ENCODE peak calls at places on chromosomes 12 and 14, in six cellular contexts. One of them, this sample, is unnamed.

GRCh38 chr14:25658988-25659387 is 609.0 kb upstream of the STXBP6 start:
- DNase-seq in sigmoid colon: no peak
- DNase-seq in suprapubic skin: no peak
- DNase-seq in H1: no peak
- DNase-seq in SK-N-SH: no peak
- DNase-seq in HepG2: no peak
- DNase-seq in this sample: no peak

GRCh38 chr12:49043856-49044258 is 16.7 kb downstream of the KMT2D start:
- DNase-seq in suprapubic skin: peak
- DNase-seq in H1: no peak
- DNase-seq in SK-N-SH: peak
- DNase-seq in sigmoid colon: peak
- DNase-seq in HepG2: peak
- DNase-seq in this sample: peak

GRCh38 chr12:26627335-26627734 is 205.7 kb downstream of the ITPR2 start:
- DNase-seq in suprapubic skin: no peak
- DNase-seq in sigmoid colon: no peak
- DNase-seq in H1: no peak
- DNase-seq in SK-N-SH: no peak
- DNase-seq in HepG2: peak
- DNase-seq in this sample: no peak

GRCh38 chr14:91395998-91396660 is 21.5 kb downstream of the CCDC88C start:
- DNase-seq in suprapubic skin: no peak
- DNase-seq in HepG2: no peak
- DNase-seq in H1: no peak
- DNase-seq in sigmoid colon: no peak
- DNase-seq in SK-N-SH: no peak
- DNase-seq in this sample: no peak

GRCh38 chr12:90841336-90841735 is 113.6 kb downstream of the CCER1 start:
- DNase-seq in sigmoid colon: no peak
- DNase-seq in HepG2: no peak
- DNase-seq in H1: no peak
- DNase-seq in suprapubic skin: no peak
- DNase-seq in SK-N-SH: no peak
- DNase-seq in this sample: no peak

GRCh38 chr12:121921106-121921505 is 2.7 kb downstream of the CFAP251 start:
- DNase-seq in H1: no peak
- DNase-seq in SK-N-SH: no peak
- DNase-seq in suprapubic skin: no peak
- DNase-seq in HepG2: no peak
- DNase-seq in sigmoid colon: no peak
- DNase-seq in this sample: no peak

GRCh38 chr12:122013136-122013535 is 8.5 kb upstream of the BCL7A start:
- DNase-seq in sigmoid colon: no peak
- DNase-seq in suprapubic skin: no peak
- DNase-seq in SK-N-SH: no peak
- DNase-seq in HepG2: no peak
- DNase-seq in H1: no peak
- DNase-seq in this sample: no peak

GRCh38 chr12:131784909-131785762 is 43.1 kb upstream of the MMP17 start:
- DNase-seq in suprapubic skin: no peak
- DNase-seq in HepG2: no peak
- DNase-seq in SK-N-SH: no peak
- DNase-seq in sigmoid colon: peak
- DNase-seq in H1: no peak
- DNase-seq in this sample: no peak

GRCh38 chr14:30108975-30109700 is 181.5 kb upstream of the PRKD1 start:
- DNase-seq in SK-N-SH: no peak
- DNase-seq in suprapubic skin: no peak
- DNase-seq in HepG2: no peak
- DNase-seq in sigmoid colon: no peak
- DNase-seq in H1: no peak
- DNase-seq in this sample: no peak

GRCh38 chr12:71726548-71726947 is 28.1 kb upstream of the RAB21 start:
- DNase-seq in HepG2: peak
- DNase-seq in suprapubic skin: no peak
- DNase-seq in sigmoid colon: no peak
- DNase-seq in SK-N-SH: no peak
- DNase-seq in H1: no peak
- DNase-seq in this sample: no peak

GRCh38 chr12:51156366-51156765 is 16.6 kb downstream of the TFCP2 start:
- DNase-seq in suprapubic skin: no peak
- DNase-seq in sigmoid colon: no peak
- DNase-seq in SK-N-SH: no peak
- DNase-seq in HepG2: no peak
- DNase-seq in H1: no peak
- DNase-seq in this sample: no peak

GRCh38 chr14:21039585-21040369 is 2.4 kb upstream of the RNASE7 start:
- DNase-seq in sigmoid colon: peak
- DNase-seq in SK-N-SH: peak
- DNase-seq in suprapubic skin: no peak
- DNase-seq in H1: no peak
- DNase-seq in HepG2: peak
- DNase-seq in this sample: peak

GRCh38 chr14:38210587-38211257 is 3.0 kb downstream of the SSTR1 start:
- DNase-seq in suprapubic skin: no peak
- DNase-seq in SK-N-SH: no peak
- DNase-seq in H1: no peak
- DNase-seq in sigmoid colon: no peak
- DNase-seq in HepG2: no peak
- DNase-seq in this sample: peak

GRCh38 chr14:86038401-86038985 is 508.5 kb downstream of the FLRT2 start:
- DNase-seq in SK-N-SH: peak
- DNase-seq in suprapubic skin: no peak
- DNase-seq in H1: peak
- DNase-seq in HepG2: peak
- DNase-seq in sigmoid colon: no peak
- DNase-seq in this sample: peak

GRCh38 chr12:103529306-103529705 is 33.5 kb upstream of the C12orf42 start:
- DNase-seq in SK-N-SH: no peak
- DNase-seq in H1: no peak
- DNase-seq in HepG2: no peak
- DNase-seq in sigmoid colon: no peak
- DNase-seq in suprapubic skin: no peak
- DNase-seq in this sample: no peak

GRCh38 chr14:50403433-50403832 is 6.8 kb upstream of the CDKL1 start:
- DNase-seq in suprapubic skin: no peak
- DNase-seq in HepG2: no peak
- DNase-seq in sigmoid colon: no peak
- DNase-seq in H1: no peak
- DNase-seq in SK-N-SH: no peak
- DNase-seq in this sample: no peak

GRCh38 chr12:90015228-90015627 is 306.6 kb upstream of the ATP2B1 start:
- DNase-seq in H1: no peak
- DNase-seq in suprapubic skin: no peak
- DNase-seq in SK-N-SH: no peak
- DNase-seq in sigmoid colon: no peak
- DNase-seq in HepG2: no peak
- DNase-seq in this sample: no peak

GRCh38 chr12:89464974-89465592 is 59.5 kb downstream of the GALNT4 start:
- DNase-seq in HepG2: no peak
- DNase-seq in SK-N-SH: no peak
- DNase-seq in suprapubic skin: no peak
- DNase-seq in H1: no peak
- DNase-seq in sigmoid colon: no peak
- DNase-seq in this sample: no peak

GRCh38 chr12:120755269-120755668 is 29.6 kb downstream of the ACADS start:
- DNase-seq in suprapubic skin: no peak
- DNase-seq in SK-N-SH: no peak
- DNase-seq in H1: no peak
- DNase-seq in HepG2: no peak
- DNase-seq in sigmoid colon: no peak
- DNase-seq in this sample: no peak

GRCh38 chr14:34837801-34838322 is 37.3 kb downstream of the BAZ1A start:
- DNase-seq in H1: no peak
- DNase-seq in SK-N-SH: no peak
- DNase-seq in sigmoid colon: no peak
- DNase-seq in HepG2: peak
- DNase-seq in suprapubic skin: no peak
- DNase-seq in this sample: no peak

GRCh38 chr12:129558036-129558435 is 345.8 kb downstream of the TMEM132D start:
- DNase-seq in SK-N-SH: no peak
- DNase-seq in HepG2: no peak
- DNase-seq in sigmoid colon: no peak
- DNase-seq in suprapubic skin: no peak
- DNase-seq in H1: no peak
- DNase-seq in this sample: no peak

GRCh38 chr14:77037338-77037782 is 8.9 kb upstream of the IRF2BPL start:
- DNase-seq in suprapubic skin: no peak
- DNase-seq in SK-N-SH: no peak
- DNase-seq in H1: no peak
- DNase-seq in HepG2: no peak
- DNase-seq in sigmoid colon: no peak
- DNase-seq in this sample: no peak

GRCh38 chr14:77040059-77040308 is 11.5 kb upstream of the IRF2BPL start:
- DNase-seq in sigmoid colon: no peak
- DNase-seq in SK-N-SH: peak
- DNase-seq in suprapubic skin: no peak
- DNase-seq in HepG2: no peak
- DNase-seq in H1: no peak
- DNase-seq in this sample: no peak

GRCh38 chr14:77039285-77040058 is 11.0 kb upstream of the IRF2BPL start:
- DNase-seq in suprapubic skin: no peak
- DNase-seq in sigmoid colon: no peak
- DNase-seq in SK-N-SH: no peak
- DNase-seq in H1: no peak
- DNase-seq in HepG2: no peak
- DNase-seq in this sample: no peak

GRCh38 chr14:77036484-77037337 is 8.2 kb upstream of the IRF2BPL start:
- DNase-seq in suprapubic skin: no peak
- DNase-seq in sigmoid colon: no peak
- DNase-seq in H1: no peak
- DNase-seq in SK-N-SH: no peak
- DNase-seq in HepG2: no peak
- DNase-seq in this sample: no peak

GRCh38 chr14:77037886-77038511 is 9.5 kb upstream of the IRF2BPL start:
- DNase-seq in H1: no peak
- DNase-seq in HepG2: no peak
- DNase-seq in sigmoid colon: peak
- DNase-seq in suprapubic skin: no peak
- DNase-seq in SK-N-SH: no peak
- DNase-seq in this sample: no peak
- TF ChIP-seq POLR2AphosphoS5 in H1: no peak
- TF ChIP-seq POLR2AphosphoS5 in HepG2: no peak
- TF ChIP-seq POLR2AphosphoS5 in sigmoid colon: peak
- TF ChIP-seq POLR2AphosphoS5 in suprapubic skin: no peak
- TF ChIP-seq POLR2AphosphoS5 in SK-N-SH: no peak
- TF ChIP-seq POLR2AphosphoS5 in this sample: no peak

GRCh38 chr12:70660620-70661219 is 23.5 kb upstream of the PTPRB start:
- DNase-seq in SK-N-SH: no peak
- DNase-seq in HepG2: no peak
- DNase-seq in suprapubic skin: no peak
- DNase-seq in sigmoid colon: no peak
- DNase-seq in H1: no peak
- DNase-seq in this sample: no peak
- TF ChIP-seq EP300 in SK-N-SH: peak
- TF ChIP-seq EP300 in HepG2: no peak
- TF ChIP-seq EP300 in suprapubic skin: no peak
- TF ChIP-seq EP300 in sigmoid colon: no peak
- TF ChIP-seq EP300 in H1: no peak
- TF ChIP-seq EP300 in this sample: no peak

GRCh38 chr14:55807536-55807935 is 227.5 kb downstream of the KTN1 start:
- DNase-seq in H1: no peak
- DNase-seq in suprapubic skin: no peak
- DNase-seq in SK-N-SH: peak
- DNase-seq in HepG2: no peak
- DNase-seq in sigmoid colon: no peak
- DNase-seq in this sample: no peak

GRCh38 chr14:55805250-55805649 is 225.2 kb downstream of the KTN1 start:
- DNase-seq in HepG2: no peak
- DNase-seq in SK-N-SH: no peak
- DNase-seq in H1: no peak
- DNase-seq in sigmoid colon: no peak
- DNase-seq in suprapubic skin: no peak
- DNase-seq in this sample: no peak

GRCh38 chr14:55804198-55804553 is 224.2 kb downstream of the KTN1 start:
- DNase-seq in suprapubic skin: no peak
- DNase-seq in HepG2: no peak
- DNase-seq in SK-N-SH: no peak
- DNase-seq in H1: no peak
- DNase-seq in sigmoid colon: no peak
- DNase-seq in this sample: no peak

GRCh38 chr14:55807059-55807499 is 227.1 kb downstream of the KTN1 start:
- DNase-seq in sigmoid colon: peak
- DNase-seq in SK-N-SH: peak
- DNase-seq in suprapubic skin: peak
- DNase-seq in HepG2: peak
- DNase-seq in H1: no peak
- DNase-seq in this sample: peak

GRCh38 chr14:55807992-55808391 is 228.0 kb downstream of the KTN1 start:
- DNase-seq in SK-N-SH: no peak
- DNase-seq in HepG2: no peak
- DNase-seq in H1: no peak
- DNase-seq in suprapubic skin: no peak
- DNase-seq in sigmoid colon: no peak
- DNase-seq in this sample: no peak
- H3K27ac ChIP-seq in SK-N-SH: no peak
- H3K27ac ChIP-seq in HepG2: no peak
- H3K27ac ChIP-seq in H1: no peak
- H3K27ac ChIP-seq in suprapubic skin: peak
- H3K27ac ChIP-seq in sigmoid colon: peak
- H3K27ac ChIP-seq in this sample: peak

GRCh38 chr14:102691763-102692162 is 85.5 kb upstream of the TRAF3 start:
- DNase-seq in SK-N-SH: no peak
- DNase-seq in sigmoid colon: no peak
- DNase-seq in suprapubic skin: no peak
- DNase-seq in H1: no peak
- DNase-seq in HepG2: no peak
- DNase-seq in this sample: no peak

GRCh38 chr14:102686176-102686801 is 91.0 kb upstream of the TRAF3 start:
- DNase-seq in HepG2: no peak
- DNase-seq in sigmoid colon: no peak
- DNase-seq in SK-N-SH: no peak
- DNase-seq in suprapubic skin: no peak
- DNase-seq in H1: no peak
- DNase-seq in this sample: no peak

GRCh38 chr14:102690509-102691286 is 86.6 kb upstream of the TRAF3 start:
- DNase-seq in SK-N-SH: no peak
- DNase-seq in HepG2: peak
- DNase-seq in suprapubic skin: no peak
- DNase-seq in sigmoid colon: no peak
- DNase-seq in H1: no peak
- DNase-seq in this sample: peak

GRCh38 chr14:102684276-102684663 is 91.8 kb downstream of the RCOR1 start:
- DNase-seq in SK-N-SH: no peak
- DNase-seq in sigmoid colon: no peak
- DNase-seq in HepG2: peak
- DNase-seq in suprapubic skin: no peak
- DNase-seq in H1: no peak
- DNase-seq in this sample: no peak

DNA sequence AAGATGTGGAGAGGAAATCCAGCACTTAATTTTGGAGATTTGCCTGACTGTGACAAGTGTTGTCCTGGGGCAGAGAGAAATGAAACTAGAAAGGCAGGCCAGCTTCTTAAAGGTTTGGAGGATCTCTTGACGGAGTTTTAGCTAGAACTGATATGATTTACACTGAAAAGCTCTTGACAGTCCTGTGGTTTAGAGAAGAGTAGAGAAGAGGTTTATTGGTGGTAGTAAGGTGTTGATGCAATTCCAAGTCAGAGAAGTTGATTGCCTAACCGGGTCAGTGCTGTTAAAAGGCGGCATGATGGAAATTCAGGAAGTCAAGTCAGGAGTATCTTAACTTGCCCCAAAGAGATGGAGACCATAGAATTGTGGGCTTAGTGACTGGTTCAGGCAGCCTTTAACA is 89.0 kb upstream of the TRAF3 start:
- DNase-seq in HepG2: no peak
- DNase-seq in SK-N-SH: no peak
- DNase-seq in suprapubic skin: no peak
- DNase-seq in H1: no peak
- DNase-seq in sigmoid colon: no peak
- DNase-seq in this sample: no peak
- TF ChIP-seq POLR2AphosphoS5 in HepG2: no peak
- TF ChIP-seq POLR2AphosphoS5 in SK-N-SH: no peak
- TF ChIP-seq POLR2AphosphoS5 in suprapubic skin: no peak
- TF ChIP-seq POLR2AphosphoS5 in H1: no peak
- TF ChIP-seq POLR2AphosphoS5 in sigmoid colon: no peak
- TF ChIP-seq POLR2AphosphoS5 in this sample: no peak